ENCODE peak calls at places on chromosome 16, in seven cellular contexts. H is endothelial cell of umbilical vein, I is Peyer's patch, L is sigmoid colon, V is tibial nerve, C is heart left ventricle, X is prostate gland. S is an unnamed sample.

GRCh38 chr16:54185045-54185444 is 101.5 kb downstream of the IRX3 start:
- DNase-seq in C (no peak), X (no peak), I (no peak), V (no peak), L (no peak), H (no peak), S (no peak)

GRCh38 chr16:1691956-1692355 is 13.9 kb downstream of the JPT2 start:
- DNase-seq in V (no peak), L (no peak), C (no peak), X (no peak), H (no peak), I (no peak), S (no peak)

GRCh38 chr16:23113185-23113584 is 36.1 kb downstream of the USP31 start:
- DNase-seq in C (no peak), L (no peak), I (no peak), V (no peak), H (no peak), X (no peak), S (no peak)

GRCh38 chr16:74035816-74036215 is 260.8 kb upstream of the PSMD7 start:
- DNase-seq in L (no peak), V (no peak), X (no peak), I (no peak), C (no peak), H (no peak), S (no peak)

GRCh38 chr16:72425571-72426341 is 253.8 kb upstream of the PMFBP1 start:
- DNase-seq in H (no peak), C (no peak), X (no peak), I (no peak), L (no peak), V (no peak), S (no peak)

GRCh38 chr16:28183441-28183840 is 28.3 kb downstream of the XPO6 start:
- DNase-seq in C (no peak), H (no peak), I (no peak), L (no peak), V (no peak), X (no peak), S (no peak)

GRCh38 chr16:1923299-1924034 is 5.3 kb upstream of the HS3ST6 start:
- DNase-seq in X (no peak), V (no peak), H (peak; percentile 32), C (peak; percentile 71), L (no peak), I (no peak), S (peak; percentile 51)

GRCh38 chr16:630815-631405 is at the start of gene WFIKKN1:
- DNase-seq in X (no peak), L (no peak), H (no peak), V (no peak), C (no peak), I (no peak), S (no peak)

GRCh38 chr16:70391881-70392481 is 45.3 kb downstream of the DDX19A start:
- DNase-seq in C (no peak), L (peak; percentile 82), I (no peak), H (no peak), X (no peak), V (peak; percentile 51), S (peak; percentile 96)

GRCh38 chr16:72172105-72173034 is at the start of gene PMFBP1:
- DNase-seq in H (peak; percentile 62), C (no peak), I (peak; percentile 64), V (no peak), X (no peak), L (peak; percentile 66), S (peak; percentile 57)

GRCh38 chr16:83552930-83553329 is 254.8 kb upstream of the HSBP1 start:
- DNase-seq in L (no peak), V (no peak), H (no peak), X (no peak), I (no peak), C (no peak), S (no peak)

GRCh38 chr16:79286646-79287423 is 313.7 kb downstream of the MAF start:
- DNase-seq in I (peak; percentile 78), H (no peak), C (peak; percentile 80), V (peak; percentile 23), L (peak; percentile 74), X (peak; percentile 17), S (no peak)

GRCh38 chr16:3292604-3293003 is 9.3 kb downstream of the ZNF263 start:
- DNase-seq in I (no peak), V (no peak), H (no peak), C (no peak), L (no peak), X (no peak), S (no peak)

GRCh38 chr16:53518550-53519416 is 15.8 kb upstream of the AKTIP start:
- DNase-seq in C (no peak), V (no peak), H (peak; percentile 92), X (no peak), I (peak; percentile 93), L (no peak), S (peak; percentile 51)

GRCh38 chr16:709651-710499 is 4.3 kb upstream of the FBXL16 start:
- DNase-seq in I (no peak), L (no peak), C (no peak), H (no peak), V (no peak), X (no peak), S (no peak)

GRCh38 chr16:87739801-87740200 is 26.0 kb downstream of the KLHDC4 start:
- DNase-seq in I (no peak), X (no peak), C (no peak), V (no peak), L (no peak), H (no peak), S (no peak)

GRCh38 chr16:23398987-23399805 is 53.8 kb downstream of the COG7 start:
- DNase-seq in I (no peak), X (peak; percentile 29), C (no peak), V (no peak), L (peak; percentile 80), H (no peak), S (no peak)

GRCh38 chr16:1790261-1790610 is 3.3 kb downstream of the IGFALS start:
- DNase-seq in I (peak; percentile 45), X (no peak), V (no peak), L (no peak), H (no peak), C (no peak), S (no peak)

GRCh38 chr16:65769055-65769465 is 597.4 kb upstream of the CDH5 start:
- DNase-seq in C (no peak), H (peak; percentile 62), I (no peak), V (no peak), L (no peak), X (no peak), S (no peak)

GRCh38 chr16:27317738-27318398 is 4.1 kb downstream of the IL4R start:
- DNase-seq in X (no peak), V (no peak), C (no peak), L (peak; percentile 24), H (no peak), I (no peak), S (no peak)

GRCh38 chr16:2038359-2039285 is 9.0 kb downstream of the NTHL1 start:
- DNase-seq in I (no peak), V (no peak), H (no peak), X (no peak), C (peak; percentile 73), L (peak; percentile 90), S (no peak)

GRCh38 chr16:85619089-85619850 is 6.1 kb downstream of the GSE1 start:
- DNase-seq in H (no peak), X (no peak), I (no peak), C (no peak), L (no peak), V (no peak), S (no peak)

GRCh38 chr16:85615852-85616607 is 2.9 kb downstream of the GSE1 start:
- DNase-seq in C (peak; percentile 89), I (peak; percentile 92), L (peak; percentile 91), H (peak; percentile 49), V (peak; percentile 60), X (no peak), S (peak; percentile 96)

GRCh38 chr16:85618509-85618908 is 5.4 kb downstream of the GSE1 start:
- DNase-seq in I (no peak), X (no peak), H (no peak), C (no peak), V (no peak), L (no peak), S (no peak)

GRCh38 chr16:85616608-85617311 is 3.6 kb downstream of the GSE1 start:
- DNase-seq in L (no peak), H (no peak), C (no peak), X (peak; percentile 65), V (no peak), I (peak; percentile 71), S (no peak)

GRCh38 chr16:85617948-85618347 is 4.8 kb downstream of the GSE1 start:
- DNase-seq in X (no peak), L (no peak), V (no peak), I (no peak), H (no peak), C (no peak), S (no peak)
- TF ChIP-seq POLR2A in X (no peak), L (no peak), V (no peak), I (no peak), H (no peak), C (no peak), S (no peak)

DNA sequence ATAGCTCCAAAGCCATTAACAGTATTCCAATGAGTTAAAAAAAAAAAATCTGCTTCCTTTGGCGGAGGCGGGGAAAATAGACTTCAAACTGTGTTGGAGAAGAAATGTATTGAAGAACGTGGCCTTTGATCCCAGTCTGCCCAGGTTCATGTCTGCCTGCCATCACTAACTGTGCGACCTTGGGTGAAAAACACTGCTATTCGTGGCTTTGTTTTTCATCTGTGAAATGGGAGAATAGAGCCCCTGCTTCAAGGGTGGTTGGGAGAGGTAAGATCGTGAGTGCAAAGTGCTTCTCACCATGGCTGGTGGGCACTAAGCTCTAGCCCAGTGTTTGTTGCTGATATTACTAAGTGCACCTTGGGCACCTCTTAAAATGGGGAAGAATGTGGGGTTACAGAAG is 69.5 kb downstream of the VPS35L start:
- DNase-seq in C (no peak), X (no peak), H (no peak), L (no peak), I (no peak), V (no peak), S (no peak)
- TF ChIP-seq CTCF in C (no peak), X (no peak), H (no peak), L (no peak), I (no peak), V (no peak), S (no peak)

DNA sequence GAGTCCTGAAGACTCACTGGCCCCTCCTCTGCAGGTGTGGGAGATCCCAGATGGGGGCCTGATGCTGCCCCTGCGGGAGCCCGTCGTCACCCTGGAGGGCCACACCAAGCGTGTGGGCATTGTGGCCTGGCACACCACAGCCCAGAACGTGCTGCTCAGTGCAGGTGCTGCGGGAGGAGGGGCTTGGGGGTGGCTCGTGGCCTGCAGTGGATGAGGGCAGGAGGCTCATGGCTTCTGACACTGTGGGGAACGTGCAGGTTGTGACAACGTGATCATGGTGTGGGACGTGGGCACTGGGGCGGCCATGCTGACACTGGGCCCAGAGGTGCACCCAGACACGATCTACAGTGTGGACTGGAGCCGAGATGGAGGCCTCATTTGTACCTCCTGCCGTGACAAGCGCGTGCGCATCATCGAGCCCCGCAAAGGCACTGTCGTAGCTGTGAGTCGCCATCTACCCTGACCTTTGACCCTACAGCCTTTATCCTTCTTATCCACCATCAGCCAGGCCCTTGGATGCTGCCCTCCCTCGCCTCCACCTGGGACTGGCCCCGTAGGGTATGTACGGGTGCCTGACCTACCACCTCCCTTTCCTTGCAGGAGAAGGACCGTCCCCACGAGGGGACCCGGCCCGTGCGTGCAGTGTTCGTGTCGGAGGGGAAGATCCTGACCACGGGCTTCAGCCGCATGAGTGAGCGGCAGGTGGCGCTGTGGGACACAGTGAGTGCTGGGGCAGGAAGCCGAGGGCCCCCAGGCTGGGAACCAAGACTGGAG is 3.6 kb downstream of the CORO1A start:
- DNase-seq in I (peak; percentile 95), X (peak; percentile 44), C (peak; percentile 90), H (peak; percentile 52), V (peak; percentile 41), L (peak; percentile 81), S (peak; percentile 68)
- TF ChIP-seq POLR2A in I (no peak), X (no peak), C (no peak), H (no peak), V (no peak), L (no peak), S (no peak)

GRCh38 chr16:89423709-89424260 is 66.6 kb downstream of the ANKRD11 start:
- DNase-seq in L (no peak), C (peak; percentile 7), X (no peak), I (no peak), V (no peak), H (no peak), S (no peak)
- TF ChIP-seq CTCF in L (no peak), C (no peak), X (no peak), I (no peak), V (no peak), H (no peak), S (no peak)